ENCODE peak calls at places on chromosomes 7 and 10, in ten cellular contexts. H is IMR-90, O is HCT116, J is gastrocnemius medialis, E is K562, D is body of pancreas, L is A549, K is heart left ventricle, A is upper lobe of left lung, B is right lobe of liver. W is an unnamed sample.

GRCh38 chr10:101615760-101616116 is 27.6 kb downstream of the DPCD start:
- ATAC-seq in H (no peak), O (no peak), J (no peak), E (no peak), D (no peak), L (no peak), K (no peak), A (no peak), B (no peak), W (no peak)

GRCh38 chr10:124975977-124976514 is 34.1 kb downstream of the ZRANB1 start:
- ATAC-seq in H (no peak), O (no peak), J (no peak), E (no peak), D (peak; percentile 73), L (no peak), K (peak; percentile 49), A (no peak), B (peak; percentile 33), W (no peak)

GRCh38 chr7:28328161-28328560 is 84.2 kb upstream of the CREB5 start:
- ATAC-seq in H (no peak), O (no peak), J (no peak), E (no peak), D (no peak), L (no peak), K (no peak), A (no peak), B (no peak), W (no peak)

GRCh38 chr7:103637080-103637479 is 191.1 kb upstream of the SLC26A5 start:
- ATAC-seq in H (peak; percentile 88), O (no peak), J (no peak), E (no peak), D (no peak), L (no peak), K (no peak), A (no peak), B (no peak), W (no peak)

GRCh38 chr10:80579849-80580645 is 42.3 kb downstream of the SH2D4B start:
- ATAC-seq in H (no peak), O (no peak), J (no peak), E (no peak), D (no peak), L (no peak), K (peak; percentile 31), A (no peak), B (no peak), W (no peak)

GRCh38 chr10:24462889-24463552 is 254.1 kb downstream of the KIAA1217 start:
- ATAC-seq in H (no peak), O (peak; percentile 35), J (peak; percentile 25), E (peak; percentile 42), D (no peak), L (peak; percentile 39), K (no peak), A (no peak), B (no peak), W (no peak)

GRCh38 chr7:18402488-18403183 is 92.9 kb upstream of the HDAC9 start:
- ATAC-seq in H (peak; percentile 91), O (no peak), J (no peak), E (no peak), D (no peak), L (no peak), K (no peak), A (no peak), B (no peak), W (no peak)

GRCh38 chr10:133070402-133070801 is 17.3 kb upstream of the ADGRA1 start:
- ATAC-seq in H (no peak), O (no peak), J (no peak), E (no peak), D (no peak), L (no peak), K (no peak), A (no peak), B (no peak), W (no peak)

GRCh38 chr10:95688648-95689047 is 5.1 kb downstream of the TCTN3 start:
- ATAC-seq in H (no peak), O (no peak), J (no peak), E (no peak), D (no peak), L (no peak), K (no peak), A (no peak), B (no peak), W (no peak)

GRCh38 chr10:72315611-72316385 is 38.9 kb downstream of the DNAJB12 start:
- ATAC-seq in H (no peak), O (no peak), J (peak; percentile 83), E (no peak), D (peak; percentile 80), L (peak; percentile 11), K (peak; percentile 73), A (peak; percentile 2), B (peak; percentile 60), W (peak; percentile 63)

GRCh38 chr7:153193144-153193595 is 433.6 kb downstream of the ACTR3B start:
- ATAC-seq in H (no peak), O (peak; percentile 85), J (no peak), E (peak; percentile 94), D (no peak), L (peak; percentile 96), K (peak; percentile 62), A (peak; percentile 73), B (peak; percentile 74), W (peak; percentile 75)

GRCh38 chr10:101071266-101071884 is 9.6 kb downstream of the KAZALD1 start:
- ATAC-seq in H (no peak), O (no peak), J (no peak), E (no peak), D (no peak), L (no peak), K (peak; percentile 47), A (peak; percentile 63), B (peak; percentile 20), W (no peak)

GRCh38 chr10:75350791-75351190 is 50.8 kb downstream of the ZNF503 start:
- ATAC-seq in H (peak; percentile 81), O (peak; percentile 77), J (no peak), E (no peak), D (peak; percentile 21), L (peak; percentile 73), K (no peak), A (no peak), B (no peak), W (no peak)

GRCh38 chr7:75850222-75850621 is 28.6 kb upstream of the RHBDD2 start:
- ATAC-seq in H (no peak), O (no peak), J (no peak), E (no peak), D (no peak), L (no peak), K (no peak), A (peak; percentile 19), B (no peak), W (no peak)

GRCh38 chr7:146116452-146117219 is at the start of gene CNTNAP2:
- ATAC-seq in H (no peak), O (no peak), J (no peak), E (peak; percentile 18), D (peak; percentile 18), L (no peak), K (peak; percentile 36), A (peak; percentile 24), B (no peak), W (no peak)

GRCh38 chr7:157834501-157835143 is 497.8 kb downstream of the DNAJB6 start:
- ATAC-seq in H (no peak), O (no peak), J (no peak), E (no peak), D (no peak), L (no peak), K (no peak), A (no peak), B (no peak), W (no peak)

GRCh38 chr7:46879783-46880182 is 702.1 kb downstream of the TNS3 start:
- ATAC-seq in H (no peak), O (no peak), J (no peak), E (no peak), D (no peak), L (no peak), K (no peak), A (no peak), B (no peak), W (no peak)

GRCh38 chr7:21753071-21753470 is 192.6 kb downstream of the CDCA7L start:
- ATAC-seq in H (no peak), O (peak; percentile 72), J (no peak), E (no peak), D (no peak), L (no peak), K (no peak), A (no peak), B (no peak), W (no peak)

GRCh38 chr10:80855348-80855971 is 317.8 kb downstream of the SH2D4B start:
- ATAC-seq in H (no peak), O (peak; percentile 67), J (no peak), E (peak; percentile 87), D (no peak), L (peak; percentile 74), K (no peak), A (no peak), B (peak; percentile 88), W (no peak)

GRCh38 chr10:22436893-22437619 is 91.8 kb downstream of the SPAG6 start:
- ATAC-seq in H (peak; percentile 83), O (peak; percentile 77), J (peak; percentile 79), E (no peak), D (peak; percentile 90), L (peak; percentile 76), K (peak; percentile 97), A (peak; percentile 97), B (peak; percentile 86), W (peak; percentile 90)
- TF ChIP-seq POLR2A in H (peak; percentile 82), O (peak; percentile 62), J (peak; percentile 76), E (no peak), D (peak; percentile 96), L (no peak), K (no peak), A (no peak), B (peak; percentile 85), W (peak; percentile 93)

DNA sequence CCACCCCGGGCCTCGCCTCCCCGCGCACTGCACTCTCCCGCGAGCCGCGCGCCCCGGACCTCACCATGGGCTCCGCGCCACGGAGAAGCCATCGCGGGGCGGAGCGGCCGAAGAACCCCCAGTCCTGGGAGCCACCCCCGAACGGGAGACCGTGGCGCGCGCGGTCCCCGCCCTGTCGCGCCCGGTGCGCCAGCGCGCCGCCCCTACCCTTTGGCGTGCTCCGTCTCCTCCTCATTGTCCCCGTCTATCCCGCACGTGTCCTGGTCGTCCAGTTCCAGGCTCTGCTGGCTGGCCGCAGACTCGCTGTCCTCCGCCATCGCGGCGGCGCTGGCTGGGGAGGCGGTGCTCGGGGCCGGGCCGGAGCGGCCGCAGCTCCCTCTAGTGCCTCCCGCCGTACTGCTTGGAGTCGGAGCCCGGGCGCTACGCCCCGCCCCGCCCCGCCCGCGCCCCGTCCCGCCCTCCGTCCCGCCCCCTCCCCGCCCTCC is at the start of gene NMT2:
- ATAC-seq in H (peak; percentile 90), O (peak; percentile 89), J (peak; percentile 87), E (peak; percentile 94), D (peak; percentile 83), L (peak; percentile 92), K (peak; percentile 92), A (peak; percentile 95), B (peak; percentile 70), W (peak; percentile 94)
- TF ChIP-seq POLR2A in H (peak; percentile 74), O (peak; percentile 89), J (peak; percentile 92), E (peak; percentile 75), D (peak; percentile 81), L (peak; percentile 96), K (peak; percentile 88), A (no peak), B (peak; percentile 93), W (peak; percentile 82)

GRCh38 chr10:69100136-69100872 is 12.4 kb downstream of the SRGN start:
- ATAC-seq in H (no peak), O (no peak), J (no peak), E (no peak), D (no peak), L (no peak), K (no peak), A (no peak), B (no peak), W (no peak)
- TF ChIP-seq POLR2A in H (no peak), O (no peak), J (no peak), E (no peak), D (no peak), L (no peak), K (no peak), A (no peak), B (no peak), W (no peak)

GRCh38 chr7:149281508-149282330 is 19.7 kb downstream of the ZNF783 start:
- ATAC-seq in H (no peak), O (no peak), J (no peak), E (no peak), D (no peak), L (no peak), K (no peak), A (no peak), B (no peak), W (no peak)
- TF ChIP-seq POLR2A in H (no peak), O (no peak), J (no peak), E (no peak), D (no peak), L (no peak), K (no peak), A (no peak), B (no peak), W (no peak)